ENCODE peak calls at places on chromosomes 13 and 19, in seven cellular contexts. K is CD8-positive, alpha-beta T cell; Z is tibial artery; I is left ventricle myocardium inferior; T is body of pancreas; A is uterus; D is IMR-90. P is an unnamed sample.

GRCh38 chr13:36973009-36973408 is 26.1 kb downstream of the ALG5 start:
- DNase-seq in K (no peak), Z (no peak), I (no peak), T (no peak), A (no peak), D (no peak), P (no peak)

GRCh38 chr13:48536851-48537250 is 4.0 kb upstream of the RCBTB2 start:
- DNase-seq in K (no peak), Z (no peak), I (no peak), T (no peak), A (no peak), D (no peak), P (no peak)

GRCh38 chr19:58279042-58279924 is 528 bp downstream of the ZNF8 start:
- DNase-seq in K (peak), Z (peak), I (peak), T (peak), A (peak), D (peak), P (peak)

GRCh38 chr13:40479196-40479845 is 187.1 kb downstream of the FOXO1 start:
- DNase-seq in K (no peak), Z (no peak), I (no peak), T (no peak), A (peak), D (no peak), P (no peak)

GRCh38 chr13:86986448-86986847 is 684.7 kb upstream of the SLITRK5 start:
- DNase-seq in K (no peak), Z (no peak), I (no peak), T (no peak), A (no peak), D (peak), P (no peak)

GRCh38 chr13:101514695-101515275 is 62.3 kb downstream of the ITGBL1 start:
- DNase-seq in K (no peak), Z (peak), I (no peak), T (no peak), A (no peak), D (peak), P (no peak)

GRCh38 chr13:26228080-26228479 is 6.0 kb upstream of the RNF6 start:
- DNase-seq in K (no peak), Z (no peak), I (no peak), T (no peak), A (no peak), D (no peak), P (no peak)

GRCh38 chr13:109256866-109257760 is 529.3 kb downstream of the IRS2 start:
- DNase-seq in K (no peak), Z (no peak), I (no peak), T (no peak), A (no peak), D (peak), P (no peak)

GRCh38 chr19:15640294-15640903 is at the start of gene CYP4F3:
- DNase-seq in K (no peak), Z (peak), I (peak), T (peak), A (peak), D (no peak), P (no peak)

GRCh38 chr19:38216785-38217746 is 7.0 kb downstream of the DPF1 start:
- DNase-seq in K (no peak), Z (no peak), I (no peak), T (no peak), A (no peak), D (no peak), P (no peak)

GRCh38 chr19:19943848-19944582 is 43.3 kb downstream of the ZNF93 start:
- DNase-seq in K (no peak), Z (no peak), I (no peak), T (no peak), A (no peak), D (no peak), P (no peak)

GRCh38 chr13:76481738-76482137 is 404.5 kb downstream of the KCTD12 start:
- DNase-seq in K (no peak), Z (no peak), I (no peak), T (no peak), A (no peak), D (no peak), P (no peak)

GRCh38 chr13:27960362-27961226 is 8.5 kb downstream of the CDX2 start:
- DNase-seq in K (no peak), Z (no peak), I (peak), T (peak), A (no peak), D (no peak), P (no peak)

GRCh38 chr13:50989476-50989875 is 79.9 kb downstream of the RNASEH2B start:
- DNase-seq in K (no peak), Z (peak), I (no peak), T (no peak), A (peak), D (no peak), P (no peak)

GRCh38 chr13:95239293-95239692 is 62.0 kb downstream of the ABCC4 start:
- DNase-seq in K (no peak), Z (no peak), I (no peak), T (no peak), A (no peak), D (peak), P (no peak)

GRCh38 chr19:12840091-12841079 is 2.1 kb downstream of the MAST1 start:
- DNase-seq in K (no peak), Z (no peak), I (peak), T (peak), A (peak), D (peak), P (no peak)

GRCh38 chr19:33333615-33334014 is 31.3 kb upstream of the CEBPA start:
- DNase-seq in K (no peak), Z (no peak), I (no peak), T (no peak), A (no peak), D (no peak), P (no peak)

GRCh38 chr13:60407095-60407494 is 10.1 kb downstream of the TDRD3 start:
- DNase-seq in K (no peak), Z (no peak), I (no peak), T (no peak), A (no peak), D (no peak), P (no peak)

GRCh38 chr13:109715902-109716301 is 70.5 kb downstream of the IRS2 start:
- DNase-seq in K (no peak), Z (peak), I (no peak), T (no peak), A (no peak), D (peak), P (no peak)

GRCh38 chr13:42216422-42216735 is 55.6 kb upstream of the AKAP11 start:
- DNase-seq in K (no peak), Z (no peak), I (no peak), T (no peak), A (no peak), D (no peak), P (no peak)

GRCh38 chr19:19460761-19461265 is 54.5 kb downstream of the TSSK6 start:
- DNase-seq in K (peak), Z (peak), I (peak), T (no peak), A (peak), D (peak), P (no peak)

GRCh38 chr19:19115954-19116353 is 22.3 kb downstream of the TMEM161A start:
- DNase-seq in K (peak), Z (no peak), I (no peak), T (peak), A (no peak), D (no peak), P (no peak)

GRCh38 chr13:94464771-94465170 is 14.7 kb downstream of the DCT start:
- DNase-seq in K (no peak), Z (no peak), I (no peak), T (no peak), A (no peak), D (no peak), P (no peak)

GRCh38 chr19:38733493-38734175 is 10.6 kb downstream of the CAPN12 start:
- DNase-seq in K (no peak), Z (no peak), I (no peak), T (no peak), A (peak), D (no peak), P (no peak)

GRCh38 chr13:97430296-97430695 is 3.7 kb upstream of the RAP2A start:
- DNase-seq in K (no peak), Z (no peak), I (no peak), T (no peak), A (no peak), D (no peak), P (no peak)

GRCh38 chr13:52600666-52601065 is 41.6 kb upstream of the HNRNPA1L2 start:
- DNase-seq in K (no peak), Z (no peak), I (no peak), T (no peak), A (no peak), D (no peak), P (no peak)

GRCh38 chr13:75579529-75579928 is 29.9 kb downstream of the UCHL3 start:
- DNase-seq in K (no peak), Z (no peak), I (no peak), T (no peak), A (no peak), D (no peak), P (no peak)

GRCh38 chr19:48182434-48182833 is 12.0 kb downstream of the ZSWIM9 start:
- DNase-seq in K (no peak), Z (no peak), I (no peak), T (no peak), A (no peak), D (no peak), P (no peak)

DNA sequence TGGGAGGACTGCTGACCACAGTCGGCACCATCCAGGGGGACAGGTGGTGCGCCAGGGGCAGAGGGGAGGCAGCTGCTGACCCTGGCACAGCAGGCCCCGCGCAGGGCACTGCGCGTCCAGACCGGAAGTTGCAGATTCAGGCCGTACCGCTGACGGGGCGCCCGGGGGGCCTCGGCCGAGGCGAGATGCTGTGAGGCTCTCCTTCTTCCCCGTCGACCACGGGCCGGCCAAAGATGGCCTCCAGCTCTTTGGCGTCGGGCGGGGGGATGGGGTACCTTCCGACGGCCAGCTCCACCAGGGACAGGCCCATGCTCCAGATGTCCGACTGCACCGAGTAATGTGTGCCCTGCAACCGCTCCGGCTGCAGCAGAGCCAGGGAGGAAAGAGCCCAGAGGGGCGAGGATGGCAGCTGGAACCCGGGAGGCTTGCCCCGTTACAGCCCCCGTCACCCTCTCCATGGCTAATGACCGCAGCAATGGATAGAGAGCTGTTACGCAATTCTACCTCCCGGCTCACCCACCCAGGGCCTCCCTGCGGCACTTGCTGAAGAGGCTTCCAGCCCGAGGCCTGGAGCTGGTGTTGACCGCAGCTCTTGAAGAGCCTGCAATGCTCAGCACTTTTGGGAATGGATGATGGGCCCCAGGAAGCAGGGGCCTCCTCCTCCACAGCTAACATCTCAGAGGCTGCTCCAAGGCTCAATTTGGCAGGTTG is 24.7 kb downstream of the MAP2K2 start:
- DNase-seq in K (no peak), Z (no peak), I (no peak), T (no peak), A (no peak), D (no peak), P (no peak)
- H3K27ac ChIP-seq in K (no peak), Z (peak), I (peak), T (no peak), A (no peak), D (no peak), P (no peak)

GRCh38 chr13:80340643-80341097 is 256 bp downstream of the SPRY2 start:
- DNase-seq in K (no peak), Z (peak), I (no peak), T (peak), A (no peak), D (peak), P (no peak)
- TF ChIP-seq CTCF in K (no peak), Z (no peak), I (no peak), T (no peak), A (no peak), D (no peak), P (no peak)

GRCh38 chr13:113726961-113727411 is 32.0 kb upstream of the TMEM255B start:
- DNase-seq in K (no peak), Z (no peak), I (no peak), T (peak), A (no peak), D (peak), P (no peak)

GRCh38 chr13:113722921-113723320 is 36.1 kb upstream of the TMEM255B start:
- DNase-seq in K (no peak), Z (no peak), I (no peak), T (no peak), A (no peak), D (no peak), P (no peak)

GRCh38 chr13:113723400-113724015 is 35.5 kb upstream of the TMEM255B start:
- DNase-seq in K (no peak), Z (no peak), I (no peak), T (no peak), A (no peak), D (no peak), P (no peak)

GRCh38 chr13:113724016-113724758 is 34.8 kb upstream of the TMEM255B start:
- DNase-seq in K (no peak), Z (no peak), I (no peak), T (no peak), A (no peak), D (no peak), P (no peak)

GRCh38 chr13:113724780-113725315 is 34.2 kb upstream of the TMEM255B start:
- DNase-seq in K (peak), Z (peak), I (peak), T (peak), A (peak), D (peak), P (no peak)
- H3K27ac ChIP-seq in K (peak), Z (no peak), I (peak), T (peak), A (no peak), D (no peak), P (peak)

GRCh38 chr19:2560369-2560768 is 84.4 kb downstream of the GADD45B start:
- DNase-seq in K (no peak), Z (no peak), I (peak), T (no peak), A (no peak), D (no peak), P (no peak)

GRCh38 chr19:2557093-2557440 is 81.1 kb downstream of the GADD45B start:
- DNase-seq in K (no peak), Z (no peak), I (peak), T (no peak), A (no peak), D (no peak), P (no peak)

GRCh38 chr19:2561221-2561620 is 85.3 kb downstream of the GADD45B start:
- DNase-seq in K (no peak), Z (no peak), I (peak), T (no peak), A (no peak), D (no peak), P (no peak)

GRCh38 chr19:2558543-2558942 is 82.6 kb downstream of the GADD45B start:
- DNase-seq in K (no peak), Z (no peak), I (no peak), T (no peak), A (no peak), D (no peak), P (no peak)

GRCh38 chr19:2561895-2562294 is 86.0 kb downstream of the GADD45B start:
- DNase-seq in K (peak), Z (no peak), I (peak), T (no peak), A (no peak), D (no peak), P (no peak)
- TF ChIP-seq CTCF in K (no peak), Z (no peak), I (no peak), T (no peak), A (no peak), D (no peak), P (no peak)

GRCh38 chr19:10270180-10270615 is 722 bp upstream of the ICAM1 start:
- DNase-seq in K (peak), Z (peak), I (peak), T (peak), A (peak), D (no peak), P (no peak)
- H3K27ac ChIP-seq in K (peak), Z (peak), I (peak), T (peak), A (peak), D (no peak), P (peak)

DNA sequence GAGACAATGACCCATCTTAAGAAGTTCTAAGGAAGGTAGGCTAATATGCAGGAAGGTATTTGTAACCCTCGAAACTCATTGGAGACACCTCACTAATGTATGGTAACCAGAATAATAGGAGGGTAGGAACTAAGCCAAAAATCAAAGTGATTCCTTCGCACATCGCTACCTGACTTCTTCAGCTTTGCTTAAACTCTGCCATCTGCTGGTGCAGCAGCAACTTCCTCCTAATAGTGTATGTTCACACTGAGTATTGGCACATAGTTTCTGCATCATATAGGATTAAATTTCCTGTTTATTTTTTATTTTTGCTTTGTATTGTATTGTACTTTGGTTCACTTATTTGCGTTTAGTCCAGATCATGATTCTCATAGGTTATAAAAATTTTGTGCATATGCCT is 676.2 kb downstream of the GPC5 start:
- DNase-seq in K (no peak), Z (no peak), I (no peak), T (peak), A (no peak), D (no peak), P (no peak)
- TF ChIP-seq CTCF in K (no peak), Z (no peak), I (peak), T (no peak), A (no peak), D (no peak), P (no peak)

GRCh38 chr19:17351815-17352435 is 14.6 kb downstream of the GTPBP3 start:
- DNase-seq in K (no peak), Z (no peak), I (no peak), T (no peak), A (no peak), D (no peak), P (no peak)

GRCh38 chr19:17347361-17347760 is 10.0 kb downstream of the GTPBP3 start:
- DNase-seq in K (no peak), Z (no peak), I (no peak), T (no peak), A (no peak), D (peak), P (no peak)

GRCh38 chr19:17347877-17348276 is 10.5 kb downstream of the GTPBP3 start:
- DNase-seq in K (no peak), Z (no peak), I (no peak), T (no peak), A (no peak), D (no peak), P (no peak)

GRCh38 chr19:17346109-17346671 is 8.8 kb downstream of the GTPBP3 start:
- DNase-seq in K (peak), Z (peak), I (peak), T (peak), A (peak), D (peak), P (no peak)

GRCh38 chr19:17348700-17349099 is 11.3 kb downstream of the GTPBP3 start:
- DNase-seq in K (no peak), Z (peak), I (peak), T (no peak), A (peak), D (peak), P (no peak)
- H3K27ac ChIP-seq in K (no peak), Z (peak), I (peak), T (no peak), A (peak), D (no peak), P (peak)

DNA sequence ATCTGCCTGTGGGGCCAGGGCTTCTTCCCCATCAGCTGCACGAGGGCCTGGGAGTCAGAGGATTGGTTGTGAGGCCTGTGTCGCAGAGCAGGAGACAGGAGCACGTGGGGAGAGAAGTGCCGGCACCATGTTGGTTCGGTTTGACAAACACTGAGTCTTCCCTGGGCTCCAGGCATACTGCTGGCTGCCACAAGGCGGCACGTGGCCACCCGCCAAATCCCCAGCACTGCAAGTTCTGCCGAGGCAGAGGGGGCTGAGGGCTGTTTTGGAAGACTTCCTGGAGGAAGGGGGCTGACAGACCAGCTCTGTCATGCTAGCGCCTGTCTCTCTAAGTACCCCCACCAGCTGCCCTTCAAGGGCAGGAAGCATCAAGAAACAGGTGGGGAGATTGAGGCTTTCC is 9.5 kb downstream of the SHANK1 start:
- DNase-seq in K (no peak), Z (no peak), I (no peak), T (no peak), A (no peak), D (no peak), P (no peak)
- TF ChIP-seq CTCF in K (no peak), Z (no peak), I (no peak), T (no peak), A (no peak), D (peak), P (no peak)

GRCh38 chr19:49873149-49873521 is 4.0 kb downstream of the AKT1S1 start:
- DNase-seq in K (no peak), Z (no peak), I (no peak), T (no peak), A (no peak), D (no peak), P (no peak)

GRCh38 chr19:49875801-49876421 is 1.2 kb downstream of the AKT1S1 start:
- DNase-seq in K (peak), Z (peak), I (peak), T (no peak), A (peak), D (peak), P (no peak)

GRCh38 chr19:49873834-49874233 is 3.3 kb downstream of the AKT1S1 start:
- DNase-seq in K (no peak), Z (no peak), I (no peak), T (no peak), A (no peak), D (no peak), P (no peak)

GRCh38 chr19:49875177-49875576 is 2.0 kb downstream of the AKT1S1 start:
- DNase-seq in K (no peak), Z (no peak), I (no peak), T (no peak), A (no peak), D (no peak), P (no peak)

DNA sequence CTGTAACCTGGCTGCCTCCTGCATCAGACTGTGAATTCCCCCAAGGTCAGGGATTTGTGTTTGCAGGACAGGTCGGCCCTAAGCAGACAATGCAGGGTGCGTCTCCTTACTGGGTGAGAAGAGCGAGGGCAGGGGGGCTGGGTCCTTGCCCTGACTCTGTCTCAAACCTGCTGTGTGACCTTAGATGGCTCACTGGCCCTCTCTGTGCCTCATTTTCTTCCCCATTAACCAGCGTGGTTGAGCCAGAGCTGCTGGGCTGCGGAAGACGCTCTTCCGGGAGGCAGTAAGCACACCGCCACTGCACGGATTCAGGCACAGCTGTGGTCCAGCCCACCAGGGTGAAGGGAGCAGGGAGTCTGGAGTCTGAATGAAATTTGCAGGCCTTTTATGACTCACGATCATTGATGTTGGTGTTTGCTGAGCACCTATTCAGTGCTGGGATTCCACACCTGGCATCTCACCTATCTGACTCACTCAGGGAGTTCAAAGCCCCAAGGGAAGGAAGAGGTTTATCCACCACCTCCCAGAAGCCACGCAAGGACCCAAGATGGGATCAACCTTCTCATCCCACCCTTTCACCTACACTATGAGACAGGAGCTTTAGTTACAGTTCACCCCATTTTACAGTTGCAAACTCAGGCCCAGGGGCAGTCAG is 2.5 kb downstream of the AKT1S1 start:
- DNase-seq in K (no peak), Z (no peak), I (no peak), T (no peak), A (no peak), D (no peak), P (no peak)
- H3K27ac ChIP-seq in K (no peak), Z (peak), I (no peak), T (no peak), A (no peak), D (no peak), P (no peak)

GRCh38 chr19:11673608-11674041 is 65.1 kb downstream of the ZNF823 start:
- DNase-seq in K (peak), Z (peak), I (peak), T (peak), A (peak), D (peak), P (peak)
- TF ChIP-seq CTCF in K (no peak), Z (peak), I (peak), T (peak), A (peak), D (peak), P (peak)